ENCODE peak calls at places on chromosomes 6 and 20, in ten cellular contexts. One of them, this sample, is unnamed.
A peak's percentile ranks its signal among the peaks of the same experiment; 100 is the strongest.

GRCh38 chr20:40072907-40073306 is 616.1 kb downstream of the MAFB start:
- DNase-seq in right lobe of liver: no peak
- DNase-seq in esophagus muscularis mucosa: no peak
- DNase-seq in mesothelial cell of epicardium: no peak
- DNase-seq in fibroblast of mammary gland: no peak
- DNase-seq in lung: no peak
- DNase-seq in dorsolateral prefrontal cortex: no peak
- DNase-seq in IMR-90: no peak
- DNase-seq in astrocyte of the spinal cord: no peak
- DNase-seq in CD14-positive monocyte: no peak
- DNase-seq in this sample: no peak

GRCh38 chr6:90294614-90294988 is 2.0 kb downstream of the BACH2 start:
- DNase-seq in right lobe of liver: no peak
- DNase-seq in esophagus muscularis mucosa: no peak
- DNase-seq in mesothelial cell of epicardium: no peak
- DNase-seq in fibroblast of mammary gland: no peak
- DNase-seq in lung: no peak
- DNase-seq in dorsolateral prefrontal cortex: peak; percentile 26
- DNase-seq in IMR-90: no peak
- DNase-seq in astrocyte of the spinal cord: peak; percentile 25
- DNase-seq in CD14-positive monocyte: no peak
- DNase-seq in this sample: peak; percentile 69

GRCh38 chr6:143279385-143279784 is 171.1 kb downstream of the ADAT2 start:
- DNase-seq in right lobe of liver: no peak
- DNase-seq in esophagus muscularis mucosa: no peak
- DNase-seq in mesothelial cell of epicardium: no peak
- DNase-seq in fibroblast of mammary gland: peak; percentile 26
- DNase-seq in lung: no peak
- DNase-seq in dorsolateral prefrontal cortex: no peak
- DNase-seq in IMR-90: peak; percentile 21
- DNase-seq in astrocyte of the spinal cord: peak; percentile 36
- DNase-seq in CD14-positive monocyte: no peak
- DNase-seq in this sample: peak; percentile 28

GRCh38 chr6:166693880-166694279 is 66.8 kb upstream of the RPS6KA2 start:
- DNase-seq in right lobe of liver: no peak
- DNase-seq in esophagus muscularis mucosa: no peak
- DNase-seq in mesothelial cell of epicardium: no peak
- DNase-seq in fibroblast of mammary gland: no peak
- DNase-seq in lung: no peak
- DNase-seq in dorsolateral prefrontal cortex: no peak
- DNase-seq in IMR-90: no peak
- DNase-seq in astrocyte of the spinal cord: no peak
- DNase-seq in CD14-positive monocyte: no peak
- DNase-seq in this sample: no peak

GRCh38 chr20:48489656-48490055 is 338.1 kb downstream of the PREX1 start:
- DNase-seq in right lobe of liver: no peak
- DNase-seq in esophagus muscularis mucosa: no peak
- DNase-seq in mesothelial cell of epicardium: no peak
- DNase-seq in fibroblast of mammary gland: no peak
- DNase-seq in lung: no peak
- DNase-seq in dorsolateral prefrontal cortex: peak; percentile 72
- DNase-seq in IMR-90: no peak
- DNase-seq in astrocyte of the spinal cord: no peak
- DNase-seq in CD14-positive monocyte: no peak
- DNase-seq in this sample: no peak

GRCh38 chr6:15242937-15243614 is 2.8 kb upstream of the JARID2 start:
- DNase-seq in right lobe of liver: no peak
- DNase-seq in esophagus muscularis mucosa: no peak
- DNase-seq in mesothelial cell of epicardium: no peak
- DNase-seq in fibroblast of mammary gland: no peak
- DNase-seq in lung: no peak
- DNase-seq in dorsolateral prefrontal cortex: no peak
- DNase-seq in IMR-90: no peak
- DNase-seq in astrocyte of the spinal cord: no peak
- DNase-seq in CD14-positive monocyte: no peak
- DNase-seq in this sample: no peak

GRCh38 chr6:24126586-24127192 is 674 bp downstream of the NRSN1 start:
- DNase-seq in right lobe of liver: no peak
- DNase-seq in esophagus muscularis mucosa: peak; percentile 42
- DNase-seq in mesothelial cell of epicardium: peak; percentile 49
- DNase-seq in fibroblast of mammary gland: peak; percentile 55
- DNase-seq in lung: peak; percentile 33
- DNase-seq in dorsolateral prefrontal cortex: peak; percentile 31
- DNase-seq in IMR-90: peak; percentile 22
- DNase-seq in astrocyte of the spinal cord: peak; percentile 62
- DNase-seq in CD14-positive monocyte: no peak
- DNase-seq in this sample: peak; percentile 28

GRCh38 chr6:56852611-56853010 is 102.3 kb upstream of the BEND6 start:
- DNase-seq in right lobe of liver: no peak
- DNase-seq in esophagus muscularis mucosa: no peak
- DNase-seq in mesothelial cell of epicardium: no peak
- DNase-seq in fibroblast of mammary gland: no peak
- DNase-seq in lung: no peak
- DNase-seq in dorsolateral prefrontal cortex: no peak
- DNase-seq in IMR-90: no peak
- DNase-seq in astrocyte of the spinal cord: no peak
- DNase-seq in CD14-positive monocyte: no peak
- DNase-seq in this sample: no peak

GRCh38 chr20:63932606-63933160 is 23.5 kb downstream of the UCKL1 start:
- DNase-seq in right lobe of liver: no peak
- DNase-seq in esophagus muscularis mucosa: no peak
- DNase-seq in mesothelial cell of epicardium: no peak
- DNase-seq in fibroblast of mammary gland: no peak
- DNase-seq in lung: no peak
- DNase-seq in dorsolateral prefrontal cortex: no peak
- DNase-seq in IMR-90: no peak
- DNase-seq in astrocyte of the spinal cord: no peak
- DNase-seq in CD14-positive monocyte: no peak
- DNase-seq in this sample: no peak

GRCh38 chr20:63931735-63932134 is 24.5 kb downstream of the UCKL1 start:
- DNase-seq in right lobe of liver: no peak
- DNase-seq in esophagus muscularis mucosa: no peak
- DNase-seq in mesothelial cell of epicardium: no peak
- DNase-seq in fibroblast of mammary gland: no peak
- DNase-seq in lung: no peak
- DNase-seq in dorsolateral prefrontal cortex: no peak
- DNase-seq in IMR-90: no peak
- DNase-seq in astrocyte of the spinal cord: no peak
- DNase-seq in CD14-positive monocyte: no peak
- DNase-seq in this sample: no peak

GRCh38 chr20:63933646-63934045 is 22.6 kb downstream of the UCKL1 start:
- DNase-seq in right lobe of liver: no peak
- DNase-seq in esophagus muscularis mucosa: no peak
- DNase-seq in mesothelial cell of epicardium: no peak
- DNase-seq in fibroblast of mammary gland: no peak
- DNase-seq in lung: no peak
- DNase-seq in dorsolateral prefrontal cortex: no peak
- DNase-seq in IMR-90: no peak
- DNase-seq in astrocyte of the spinal cord: no peak
- DNase-seq in CD14-positive monocyte: no peak
- DNase-seq in this sample: no peak

GRCh38 chr20:63935447-63935846 is 20.8 kb downstream of the UCKL1 start:
- DNase-seq in right lobe of liver: no peak
- DNase-seq in esophagus muscularis mucosa: no peak
- DNase-seq in mesothelial cell of epicardium: no peak
- DNase-seq in fibroblast of mammary gland: no peak
- DNase-seq in lung: no peak
- DNase-seq in dorsolateral prefrontal cortex: no peak
- DNase-seq in IMR-90: no peak
- DNase-seq in astrocyte of the spinal cord: no peak
- DNase-seq in CD14-positive monocyte: no peak
- DNase-seq in this sample: no peak

DNA sequence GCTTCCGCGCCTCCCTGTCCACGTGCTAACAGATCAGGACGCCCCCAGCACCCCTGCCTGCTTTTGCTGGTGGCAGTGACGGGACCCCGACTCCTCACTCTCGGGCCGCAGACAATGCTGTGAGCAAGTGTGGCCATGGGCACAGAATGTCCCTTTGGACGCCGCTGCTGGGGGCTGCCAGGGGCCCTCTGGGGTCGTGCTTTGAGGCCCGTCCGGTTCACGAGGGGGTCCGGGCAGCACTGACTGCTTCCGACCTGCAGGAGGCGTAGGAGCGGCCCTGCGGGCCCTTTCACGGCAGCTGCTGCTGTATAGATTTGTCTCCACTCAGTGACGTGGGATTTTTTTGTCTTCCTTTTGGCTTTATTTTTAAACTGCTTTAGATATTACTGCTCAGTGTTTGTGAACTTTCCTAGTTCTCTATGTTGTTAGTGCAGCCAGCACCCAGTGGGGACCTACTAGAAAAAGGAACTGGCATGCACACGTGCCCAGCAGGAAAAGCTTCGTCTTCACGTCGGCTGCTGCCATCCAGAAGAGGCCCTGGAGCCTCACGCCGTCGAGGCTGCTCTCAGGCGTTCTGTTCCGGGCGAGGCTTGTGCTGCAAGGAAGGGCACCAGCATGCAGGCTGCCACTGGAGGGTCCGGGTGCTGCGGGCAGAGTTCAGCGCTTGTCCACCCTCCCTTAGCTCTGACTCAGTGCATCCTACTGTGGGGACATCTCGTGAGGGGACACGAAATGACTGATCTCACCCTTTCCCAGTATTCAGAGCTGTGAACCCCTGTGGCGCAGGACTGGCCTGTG is 21.7 kb downstream of the UCKL1 start:
- DNase-seq in right lobe of liver: no peak
- DNase-seq in esophagus muscularis mucosa: no peak
- DNase-seq in mesothelial cell of epicardium: no peak
- DNase-seq in fibroblast of mammary gland: no peak
- DNase-seq in lung: no peak
- DNase-seq in dorsolateral prefrontal cortex: no peak
- DNase-seq in IMR-90: no peak
- DNase-seq in astrocyte of the spinal cord: no peak
- DNase-seq in CD14-positive monocyte: no peak
- DNase-seq in this sample: no peak
- TF ChIP-seq CTCF in right lobe of liver: no peak
- TF ChIP-seq CTCF in esophagus muscularis mucosa: no peak
- TF ChIP-seq CTCF in mesothelial cell of epicardium: peak; percentile 18
- TF ChIP-seq CTCF in fibroblast of mammary gland: peak; percentile 26
- TF ChIP-seq CTCF in lung: no peak
- TF ChIP-seq CTCF in dorsolateral prefrontal cortex: peak; percentile 26
- TF ChIP-seq CTCF in IMR-90: peak; percentile 27
- TF ChIP-seq CTCF in astrocyte of the spinal cord: peak; percentile 58
- TF ChIP-seq CTCF in CD14-positive monocyte: peak; percentile 45
- TF ChIP-seq CTCF in this sample: peak; percentile 35

GRCh38 chr6:19368511-19368910 is 468.7 kb upstream of the ID4 start:
- DNase-seq in right lobe of liver: no peak
- DNase-seq in esophagus muscularis mucosa: no peak
- DNase-seq in mesothelial cell of epicardium: no peak
- DNase-seq in fibroblast of mammary gland: peak; percentile 77
- DNase-seq in lung: no peak
- DNase-seq in dorsolateral prefrontal cortex: no peak
- DNase-seq in IMR-90: peak; percentile 6
- DNase-seq in astrocyte of the spinal cord: peak; percentile 64
- DNase-seq in CD14-positive monocyte: no peak
- DNase-seq in this sample: no peak
- TF ChIP-seq CTCF in right lobe of liver: no peak
- TF ChIP-seq CTCF in esophagus muscularis mucosa: no peak
- TF ChIP-seq CTCF in mesothelial cell of epicardium: no peak
- TF ChIP-seq CTCF in fibroblast of mammary gland: no peak
- TF ChIP-seq CTCF in lung: no peak
- TF ChIP-seq CTCF in dorsolateral prefrontal cortex: no peak
- TF ChIP-seq CTCF in IMR-90: no peak
- TF ChIP-seq CTCF in astrocyte of the spinal cord: no peak
- TF ChIP-seq CTCF in CD14-positive monocyte: no peak
- TF ChIP-seq CTCF in this sample: no peak

GRCh38 chr20:50506270-50506579 is 4.0 kb upstream of the PTPN1 start:
- DNase-seq in right lobe of liver: no peak
- DNase-seq in esophagus muscularis mucosa: no peak
- DNase-seq in mesothelial cell of epicardium: no peak
- DNase-seq in fibroblast of mammary gland: no peak
- DNase-seq in lung: no peak
- DNase-seq in dorsolateral prefrontal cortex: no peak
- DNase-seq in IMR-90: no peak
- DNase-seq in astrocyte of the spinal cord: no peak
- DNase-seq in CD14-positive monocyte: no peak
- DNase-seq in this sample: no peak

GRCh38 chr20:50508171-50508761 is 1.9 kb upstream of the PTPN1 start:
- DNase-seq in right lobe of liver: no peak
- DNase-seq in esophagus muscularis mucosa: no peak
- DNase-seq in mesothelial cell of epicardium: no peak
- DNase-seq in fibroblast of mammary gland: no peak
- DNase-seq in lung: no peak
- DNase-seq in dorsolateral prefrontal cortex: no peak
- DNase-seq in IMR-90: no peak
- DNase-seq in astrocyte of the spinal cord: no peak
- DNase-seq in CD14-positive monocyte: no peak
- DNase-seq in this sample: no peak

GRCh38 chr20:50509923-50510705 is at the start of gene PTPN1:
- DNase-seq in right lobe of liver: peak; percentile 98
- DNase-seq in esophagus muscularis mucosa: peak; percentile 100
- DNase-seq in mesothelial cell of epicardium: peak; percentile 99
- DNase-seq in fibroblast of mammary gland: peak; percentile 98
- DNase-seq in lung: peak; percentile 98
- DNase-seq in dorsolateral prefrontal cortex: peak; percentile 97
- DNase-seq in IMR-90: peak; percentile 99
- DNase-seq in astrocyte of the spinal cord: peak; percentile 100
- DNase-seq in CD14-positive monocyte: peak; percentile 98
- DNase-seq in this sample: peak; percentile 99

GRCh38 chr20:50501970-50502745 is 8.0 kb upstream of the PTPN1 start:
- DNase-seq in right lobe of liver: peak; percentile 28
- DNase-seq in esophagus muscularis mucosa: no peak
- DNase-seq in mesothelial cell of epicardium: no peak
- DNase-seq in fibroblast of mammary gland: no peak
- DNase-seq in lung: no peak
- DNase-seq in dorsolateral prefrontal cortex: no peak
- DNase-seq in IMR-90: no peak
- DNase-seq in astrocyte of the spinal cord: no peak
- DNase-seq in CD14-positive monocyte: no peak
- DNase-seq in this sample: no peak

DNA sequence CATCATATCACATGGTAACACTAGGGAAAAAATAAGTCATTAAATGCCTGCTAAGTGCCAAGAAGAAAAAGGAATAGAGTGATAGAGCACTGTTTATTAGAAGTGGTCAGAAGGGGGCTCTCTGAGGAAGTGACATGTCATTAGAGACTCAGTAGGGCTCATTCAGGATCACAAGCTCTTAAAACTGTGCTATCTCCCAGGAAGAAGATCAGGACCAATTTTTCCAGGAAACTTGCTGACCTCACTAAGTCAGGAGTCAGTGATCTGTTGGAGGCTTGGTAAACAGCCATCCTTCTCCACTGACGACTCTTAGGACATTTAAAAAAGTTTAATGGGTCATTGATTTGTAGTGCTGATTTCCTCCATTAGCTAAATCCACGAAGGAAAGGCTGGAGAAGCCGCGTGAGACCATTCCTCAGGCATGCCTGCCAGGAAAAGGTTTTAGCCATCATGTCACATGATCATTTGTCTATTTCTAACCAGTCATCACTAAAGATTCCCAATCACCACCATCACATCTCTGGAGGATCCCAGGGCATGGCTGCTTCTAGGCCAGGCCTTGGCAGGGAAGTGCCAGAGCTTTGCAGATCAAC is 5.9 kb upstream of the PTPN1 start:
- DNase-seq in right lobe of liver: no peak
- DNase-seq in esophagus muscularis mucosa: no peak
- DNase-seq in mesothelial cell of epicardium: no peak
- DNase-seq in fibroblast of mammary gland: peak; percentile 73
- DNase-seq in lung: no peak
- DNase-seq in dorsolateral prefrontal cortex: no peak
- DNase-seq in IMR-90: no peak
- DNase-seq in astrocyte of the spinal cord: no peak
- DNase-seq in CD14-positive monocyte: no peak
- DNase-seq in this sample: no peak
- TF ChIP-seq CTCF in right lobe of liver: peak; percentile 21
- TF ChIP-seq CTCF in esophagus muscularis mucosa: peak; percentile 11
- TF ChIP-seq CTCF in mesothelial cell of epicardium: no peak
- TF ChIP-seq CTCF in fibroblast of mammary gland: peak; percentile 15
- TF ChIP-seq CTCF in lung: peak; percentile 5
- TF ChIP-seq CTCF in dorsolateral prefrontal cortex: peak; percentile 13
- TF ChIP-seq CTCF in IMR-90: peak; percentile 21
- TF ChIP-seq CTCF in astrocyte of the spinal cord: peak; percentile 24
- TF ChIP-seq CTCF in CD14-positive monocyte: no peak
- TF ChIP-seq CTCF in this sample: peak; percentile 29

GRCh38 chr20:57346477-57346876 is 4.6 kb upstream of the RAE1 start:
- DNase-seq in right lobe of liver: peak; percentile 69
- DNase-seq in esophagus muscularis mucosa: no peak
- DNase-seq in mesothelial cell of epicardium: peak; percentile 57
- DNase-seq in fibroblast of mammary gland: peak; percentile 78
- DNase-seq in lung: peak; percentile 74
- DNase-seq in dorsolateral prefrontal cortex: peak; percentile 94
- DNase-seq in IMR-90: peak; percentile 70
- DNase-seq in astrocyte of the spinal cord: peak; percentile 76
- DNase-seq in CD14-positive monocyte: no peak
- DNase-seq in this sample: peak; percentile 87
- TF ChIP-seq CTCF in right lobe of liver: peak; percentile 79
- TF ChIP-seq CTCF in esophagus muscularis mucosa: peak; percentile 70
- TF ChIP-seq CTCF in mesothelial cell of epicardium: peak; percentile 74
- TF ChIP-seq CTCF in fibroblast of mammary gland: peak; percentile 83
- TF ChIP-seq CTCF in lung: peak; percentile 49
- TF ChIP-seq CTCF in dorsolateral prefrontal cortex: peak; percentile 85
- TF ChIP-seq CTCF in IMR-90: peak; percentile 85
- TF ChIP-seq CTCF in astrocyte of the spinal cord: peak; percentile 68
- TF ChIP-seq CTCF in CD14-positive monocyte: peak; percentile 81
- TF ChIP-seq CTCF in this sample: peak; percentile 83